ENCODE peak calls at places on chromosomes 7 and 10, in nine cellular contexts. I, F, V, O, P, D, L, Z and C are unnamed samples.

GRCh38 chr10:44911081-44911540 is at the start of gene TMEM72:
- DNase-seq in P (no peak), O (no peak), Z (peak), L (no peak), F (no peak), D (no peak), V (peak), I (no peak), C (no peak)

GRCh38 chr7:16431646-16432424 is 10.5 kb upstream of the CRPPA start:
- DNase-seq in D (no peak), I (no peak), Z (no peak), F (peak), V (peak), L (no peak), P (no peak), O (no peak), C (peak)

GRCh38 chr10:44857363-44858016 is 53.6 kb upstream of the TMEM72 start:
- DNase-seq in P (peak), D (peak), I (peak), F (peak), O (no peak), L (peak), Z (peak), V (peak), C (peak)

GRCh38 chr10:48476279-48476982 is 128.4 kb downstream of the ARHGAP22 start:
- DNase-seq in V (no peak), F (no peak), O (no peak), L (no peak), I (no peak), D (peak), P (no peak), Z (no peak), C (no peak)

GRCh38 chr10:13110908-13111307 is 10.9 kb downstream of the OPTN start:
- DNase-seq in P (no peak), F (no peak), Z (no peak), V (no peak), D (no peak), O (no peak), I (no peak), L (no peak), C (no peak)

GRCh38 chr7:99639267-99639666 is 22.5 kb downstream of the ZSCAN25 start:
- DNase-seq in L (no peak), F (no peak), O (no peak), V (no peak), P (no peak), Z (no peak), D (no peak), I (no peak), C (no peak)

GRCh38 chr10:61692447-61692846 is 29.7 kb downstream of the CABCOCO1 start:
- DNase-seq in F (no peak), O (no peak), D (no peak), L (no peak), P (no peak), V (no peak), I (no peak), Z (no peak), C (no peak)

GRCh38 chr10:12699258-12699700 is 302.2 kb downstream of the CCDC3 start:
- DNase-seq in F (no peak), L (peak), Z (no peak), O (peak), V (no peak), D (no peak), I (no peak), P (no peak), C (peak)

GRCh38 chr7:102251531-102252372 is 34.9 kb upstream of the SH2B2 start:
- DNase-seq in F (no peak), D (no peak), O (no peak), Z (no peak), V (no peak), L (no peak), I (no peak), P (no peak), C (no peak)

GRCh38 chr10:46106410-46107255 is 60.6 kb upstream of the MSMB start:
- DNase-seq in P (no peak), V (peak), L (peak), O (peak), F (peak), Z (peak), I (peak), D (no peak), C (peak)

GRCh38 chr7:46940178-46940577 is 641.7 kb downstream of the TNS3 start:
- DNase-seq in V (no peak), F (no peak), D (no peak), Z (no peak), O (no peak), L (no peak), P (no peak), I (no peak), C (no peak)

GRCh38 chr7:5237286-5237685 is 45.5 kb upstream of the SLC29A4 start:
- DNase-seq in I (no peak), L (peak), P (no peak), Z (no peak), V (no peak), D (peak), O (no peak), F (no peak), C (peak)

GRCh38 chr7:75624134-75624832 is 114.5 kb downstream of the HIP1 start:
- DNase-seq in I (no peak), D (peak), O (no peak), F (no peak), L (peak), P (no peak), V (peak), Z (no peak), C (peak)

GRCh38 chr10:3935141-3935540 is 150.1 kb upstream of the KLF6 start:
- DNase-seq in P (peak), F (peak), D (peak), L (peak), O (peak), V (no peak), I (no peak), Z (no peak), C (peak)

GRCh38 chr7:29332027-29332806 is 137.6 kb downstream of the CHN2 start:
- DNase-seq in I (no peak), L (no peak), F (no peak), P (no peak), D (no peak), Z (no peak), V (no peak), O (no peak), C (no peak)

GRCh38 chr7:120725376-120726039 is 132.4 kb downstream of the TSPAN12 start:
- DNase-seq in P (no peak), O (no peak), V (peak), L (peak), D (no peak), F (peak), I (no peak), Z (no peak), C (peak)

GRCh38 chr10:79434816-79435215 is 10.6 kb downstream of the ZCCHC24 start:
- DNase-seq in D (peak), L (peak), Z (no peak), V (no peak), P (no peak), O (no peak), F (peak), I (no peak), C (peak)

GRCh38 chr7:143325215-143325614 is 9.3 kb downstream of the CLCN1 start:
- DNase-seq in O (no peak), V (no peak), L (no peak), D (no peak), I (no peak), F (no peak), Z (no peak), P (no peak), C (no peak)

GRCh38 chr10:98028168-98028770 is 2.2 kb downstream of the CRTAC1 start:
- DNase-seq in D (peak), Z (peak), L (peak), F (peak), I (peak), V (peak), P (peak), O (no peak), C (peak)

GRCh38 chr10:103951942-103952341 is 15.0 kb upstream of the SLK start:
- DNase-seq in V (no peak), O (no peak), F (no peak), L (no peak), P (no peak), Z (no peak), I (no peak), D (no peak), C (no peak)

GRCh38 chr7:16695621-16696237 is 49.7 kb downstream of the BZW2 start:
- DNase-seq in O (no peak), D (no peak), Z (no peak), L (peak), F (peak), P (no peak), I (no peak), V (peak), C (peak)

GRCh38 chr10:88062798-88063472 is 199.5 kb downstream of the PTEN start:
- DNase-seq in Z (no peak), D (no peak), F (peak), L (peak), O (no peak), I (no peak), P (no peak), V (peak), C (peak)

GRCh38 chr10:97647556-97647955 is 7.1 kb downstream of the PI4K2A start:
- DNase-seq in P (no peak), O (no peak), D (no peak), I (no peak), V (no peak), Z (no peak), F (peak), L (peak), C (peak)

GRCh38 chr7:111474723-111475418 is 87.4 kb downstream of the IMMP2L start:
- DNase-seq in P (no peak), I (no peak), L (peak), V (no peak), O (no peak), Z (no peak), D (no peak), F (no peak), C (peak)

GRCh38 chr7:104950754-104951153 is 63.3 kb upstream of the KMT2E start:
- DNase-seq in I (no peak), V (no peak), L (no peak), F (peak), O (no peak), Z (no peak), D (no peak), P (no peak), C (peak)

GRCh38 chr10:101063548-101064414 is 2.0 kb downstream of the KAZALD1 start:
- DNase-seq in Z (no peak), D (no peak), F (no peak), I (no peak), O (no peak), V (no peak), L (no peak), P (no peak), C (no peak)